ENCODE peak calls at places on chromosomes 13 and 19, in nine cellular contexts. C, Q, O, L, G, A, E, I and P are unnamed samples.
A peak's percentile ranks its signal among the peaks of the same experiment; 100 is the strongest.

GRCh38 chr13:78382481-78382880 is 220.9 kb downstream of the POU4F1 start:
- DNase-seq in C (no peak), Q (no peak), O (no peak), L (no peak), G (no peak), A (no peak), E (no peak), I (no peak), P (no peak)

GRCh38 chr13:51585234-51585672 is 991 bp downstream of the WDFY2 start:
- DNase-seq in C (no peak), Q (peak; percentile 40), O (no peak), L (no peak), G (no peak), A (no peak), E (no peak), I (no peak), P (no peak)

GRCh38 chr13:27313742-27314141 is 43.1 kb downstream of the RASL11A start:
- DNase-seq in C (no peak), Q (no peak), O (no peak), L (no peak), G (no peak), A (no peak), E (no peak), I (no peak), P (no peak)

GRCh38 chr19:6687117-6687516 is 17.2 kb upstream of the TNFSF14 start:
- DNase-seq in C (no peak), Q (no peak), O (no peak), L (no peak), G (no peak), A (no peak), E (no peak), I (no peak), P (no peak)

GRCh38 chr19:47315125-47315821 is 5.6 kb downstream of the C5AR1 start:
- DNase-seq in C (peak; percentile 38), Q (peak; percentile 42), O (peak; percentile 77), L (no peak), G (peak; percentile 81), A (no peak), E (no peak), I (no peak), P (no peak)

GRCh38 chr13:110850840-110851239 is 64.0 kb downstream of the ANKRD10 start:
- DNase-seq in C (no peak), Q (no peak), O (no peak), L (no peak), G (no peak), A (no peak), E (no peak), I (no peak), P (no peak)

GRCh38 chr19:3423183-3423829 is 56.9 kb downstream of the NFIC start:
- DNase-seq in C (no peak), Q (peak; percentile 56), O (no peak), L (peak; percentile 72), G (no peak), A (no peak), E (no peak), I (peak; percentile 85), P (no peak)

GRCh38 chr13:57128909-57129308 is 11.8 kb upstream of the PRR20A start:
- DNase-seq in C (no peak), Q (no peak), O (no peak), L (no peak), G (no peak), A (no peak), E (no peak), I (no peak), P (no peak)

GRCh38 chr13:106573855-106574254 is 5.9 kb upstream of the ARGLU1 start:
- DNase-seq in C (peak; percentile 34), Q (peak; percentile 52), O (no peak), L (no peak), G (peak; percentile 56), A (no peak), E (no peak), I (no peak), P (no peak)

GRCh38 chr19:47514151-47514868 is 553 bp downstream of the NAPA start:
- DNase-seq in C (peak; percentile 32), Q (no peak), O (no peak), L (peak; percentile 56), G (no peak), A (no peak), E (no peak), I (peak; percentile 42), P (no peak)

DNA sequence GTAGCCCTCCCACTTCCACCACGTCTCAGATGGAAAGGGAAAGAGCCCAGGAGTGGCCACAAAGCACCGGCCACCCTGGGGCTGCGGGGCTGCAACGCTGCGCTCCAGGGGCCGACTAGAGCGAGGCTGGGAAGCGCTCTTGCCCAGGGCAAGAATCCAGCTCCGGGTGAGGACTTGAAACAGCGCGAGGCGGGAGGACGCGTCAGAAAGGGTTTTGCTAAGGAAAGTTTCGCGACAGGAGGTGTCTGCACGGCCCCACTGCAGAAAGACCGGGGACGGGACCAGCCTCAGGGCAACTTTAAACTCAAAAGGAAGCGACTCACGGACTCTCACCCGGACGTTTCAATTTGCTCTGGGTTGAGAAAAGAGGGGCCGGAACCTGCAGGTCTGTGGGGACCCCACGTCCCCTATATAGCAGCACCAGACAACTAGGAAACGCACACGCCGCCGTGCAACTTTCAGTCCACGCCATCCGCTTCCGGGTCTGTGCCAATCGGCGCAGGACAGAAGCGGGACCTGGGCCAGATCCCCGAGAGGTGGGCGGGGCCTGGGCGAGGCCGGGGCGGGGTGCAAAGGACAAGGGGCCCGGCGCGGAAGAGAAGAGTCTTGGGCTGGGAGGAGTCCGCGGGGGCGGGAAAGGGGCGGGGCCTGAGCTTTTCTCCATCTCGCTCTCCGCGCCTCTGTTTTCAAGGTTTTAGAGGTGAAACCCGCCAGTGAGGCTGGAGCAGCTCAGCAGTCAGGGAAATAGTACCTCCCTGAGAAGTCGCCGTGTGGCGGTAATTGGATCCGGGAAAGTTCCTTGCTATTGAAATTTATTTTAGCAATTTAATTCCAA is at the start of gene ZNF816:
- DNase-seq in C (peak; percentile 100), Q (peak; percentile 98), O (peak; percentile 79), L (peak; percentile 100), G (peak; percentile 99), A (peak; percentile 99), E (peak; percentile 95), I (peak; percentile 97), P (peak; percentile 99)
- H3K9me3 ChIP-seq in C (peaks cover 6% of the 10 kb centered on the region), Q (no peaks in the 10 kb centered on the region), O (peaks cover 38% of the 10 kb centered on the region), L (peaks cover 22% of the 10 kb centered on the region), G (peaks cover 16% of the 10 kb centered on the region), A (peaks cover 37% of the 10 kb centered on the region), E (peaks cover 14% of the 10 kb centered on the region), I (no peaks in the 10 kb centered on the region), P (peaks cover 2% of the 10 kb centered on the region)

GRCh38 chr19:11807099-11807380 is 7.0 kb upstream of the ZNF440 start:
- DNase-seq in C (no peak), Q (no peak), O (no peak), L (no peak), G (no peak), A (no peak), E (no peak), I (no peak), P (no peak)

DNA sequence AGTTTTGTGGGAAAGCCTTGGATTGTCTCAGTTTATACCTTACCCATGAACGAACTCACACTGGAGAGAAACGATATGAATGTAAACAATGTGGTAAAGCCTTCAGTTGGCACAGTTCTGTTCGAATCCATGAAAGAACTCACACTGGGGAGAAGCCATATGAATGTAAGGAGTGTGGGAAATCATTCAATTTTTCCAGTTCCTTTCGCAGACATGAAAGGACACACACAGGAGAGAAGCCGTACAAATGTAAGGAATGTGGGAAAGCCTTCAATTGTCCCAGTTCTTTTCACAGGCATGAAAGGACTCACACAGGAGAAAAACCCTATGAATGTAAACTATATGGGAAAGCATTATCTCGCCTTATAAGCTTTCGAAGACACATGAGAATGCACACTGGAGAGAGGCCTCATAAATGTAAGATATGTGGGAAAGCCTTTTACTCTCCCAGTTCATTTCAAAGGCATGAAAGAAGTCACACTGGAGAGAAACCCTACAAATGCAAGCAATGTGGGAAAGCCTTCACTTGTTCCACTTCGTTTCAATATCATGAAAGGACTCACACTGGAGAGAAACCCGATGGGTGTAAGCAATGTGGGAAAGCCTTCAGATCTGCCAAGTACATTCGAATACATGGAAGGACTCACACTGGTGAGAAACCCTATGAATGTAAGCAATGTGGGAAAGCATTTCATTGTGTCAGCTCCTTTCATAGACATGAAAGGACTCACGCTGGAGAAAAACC is 7.5 kb upstream of the ZNF440 start:
- DNase-seq in C (no peak), Q (no peak), O (no peak), L (no peak), G (no peak), A (no peak), E (no peak), I (no peak), P (no peak)
- H3K9me3 ChIP-seq in C (peaks cover 17% of the 10 kb centered on the region), Q (no peaks in the 10 kb centered on the region), O (peaks cover 43% of the 10 kb centered on the region), L (peaks cover 27% of the 10 kb centered on the region), G (peaks cover 38% of the 10 kb centered on the region), A (peaks cover 26% of the 10 kb centered on the region), E (peaks cover 31% of the 10 kb centered on the region), I (peaks cover 28% of the 10 kb centered on the region), P (peaks cover 16% of the 10 kb centered on the region)

GRCh38 chr19:9671654-9672053 is 3.2 kb downstream of the ZNF562 start:
- DNase-seq in C (no peak), Q (no peak), O (no peak), L (no peak), G (no peak), A (no peak), E (no peak), I (no peak), P (no peak)
- H3K9me3 ChIP-seq in C (peaks cover 3% of the 10 kb centered on the region), Q (no peaks in the 10 kb centered on the region), O (peaks cover 44% of the 10 kb centered on the region), L (peaks cover 38% of the 10 kb centered on the region), G (peaks cover 54% of the 10 kb centered on the region), A (peaks cover 72% of the 10 kb centered on the region), E (peaks cover 19% of the 10 kb centered on the region), I (peaks cover 17% of the 10 kb centered on the region), P (peaks cover 4% of the 10 kb centered on the region)

DNA sequence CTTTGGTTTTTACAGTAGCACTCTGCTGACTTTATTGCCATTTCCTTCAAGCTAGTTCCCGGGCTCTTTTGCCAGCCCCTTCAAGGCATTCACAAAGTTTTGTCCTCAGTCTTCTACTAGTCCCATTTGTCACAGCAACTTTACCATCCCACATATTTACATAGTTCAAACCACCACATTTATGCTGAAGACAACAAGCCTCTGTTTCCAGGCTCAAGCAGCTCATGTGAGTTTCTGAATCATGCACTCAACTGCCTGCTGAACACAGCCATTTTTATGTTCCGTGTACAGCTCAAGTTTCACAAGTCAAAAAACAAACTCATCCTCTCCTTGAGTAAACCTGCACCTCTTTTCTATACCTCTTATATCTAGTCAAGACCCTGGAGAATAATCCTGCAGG is 977.0 kb upstream of the SLC10A2 start:
- DNase-seq in C (no peak), Q (no peak), O (no peak), L (no peak), G (no peak), A (no peak), E (no peak), I (no peak), P (no peak)
- H3K9me3 ChIP-seq in C (no peaks in the 10 kb centered on the region), Q (no peaks in the 10 kb centered on the region), O (no peaks in the 10 kb centered on the region), L (no peaks in the 10 kb centered on the region), G (no peaks in the 10 kb centered on the region), A (peaks cover 4% of the 10 kb centered on the region), E (no peaks in the 10 kb centered on the region), I (no peaks in the 10 kb centered on the region), P (no peaks in the 10 kb centered on the region)

GRCh38 chr19:4548238-4548584 is 8.4 kb upstream of the LRG1 start:
- DNase-seq in C (no peak), Q (no peak), O (no peak), L (peak; percentile 66), G (no peak), A (no peak), E (no peak), I (peak; percentile 38), P (no peak)
- H3K9me3 ChIP-seq in C (no peaks in the 10 kb centered on the region), Q (no peaks in the 10 kb centered on the region), O (peaks cover 3% of the 10 kb centered on the region), L (no peaks in the 10 kb centered on the region), G (no peaks in the 10 kb centered on the region), A (no peaks in the 10 kb centered on the region), E (no peaks in the 10 kb centered on the region), I (no peaks in the 10 kb centered on the region), P (no peaks in the 10 kb centered on the region)